ENCODE peak calls at places on chromosomes 5 and 9, in six cellular contexts. R, H, K, W, G and V are unnamed samples.
A peak's percentile ranks its signal among the peaks of the same experiment; 100 is the strongest.

GRCh38 chr5:6525910-6526309 is 77.3 kb downstream of the UBE2QL1 start:
- DNase-seq in R (no peak), H (peak; percentile 37), K (peak; percentile 51), W (peak; percentile 60), G (no peak), V (no peak)

GRCh38 chr9:20292002-20292401 is 330.3 kb downstream of the MLLT3 start:
- DNase-seq in R (peak; percentile 41), H (no peak), K (no peak), W (no peak), G (no peak), V (peak; percentile 56)

GRCh38 chr9:135330307-135330631 is 149.3 kb upstream of the PPP1R26 start:
- DNase-seq in R (no peak), H (no peak), K (no peak), W (no peak), G (peak; percentile 65), V (peak; percentile 1)

GRCh38 chr5:32443145-32443540 is 1.4 kb downstream of the ZFR start:
- DNase-seq in R (peak; percentile 35), H (no peak), K (no peak), W (no peak), G (no peak), V (peak; percentile 13)

GRCh38 chr9:111282940-111283339 is 47.1 kb downstream of the OR2K2 start:
- DNase-seq in R (no peak), H (no peak), K (no peak), W (no peak), G (no peak), V (no peak)

GRCh38 chr9:111399772-111400563 is 69.9 kb upstream of the OR2K2 start:
- DNase-seq in R (peak; percentile 35), H (peak; percentile 8), K (no peak), W (peak; percentile 7), G (no peak), V (peak; percentile 6)

GRCh38 chr5:59789197-59789596 is 104.3 kb downstream of the PDE4D start:
- DNase-seq in R (no peak), H (no peak), K (no peak), W (no peak), G (no peak), V (no peak)

GRCh38 chr5:9681706-9682105 is 51.6 kb upstream of the TAS2R1 start:
- DNase-seq in R (no peak), H (no peak), K (no peak), W (no peak), G (no peak), V (no peak)

GRCh38 chr9:89885156-89885555 is 280.3 kb downstream of the GADD45G start:
- DNase-seq in R (no peak), H (no peak), K (no peak), W (no peak), G (peak; percentile 18), V (no peak)

GRCh38 chr5:95973793-95974325 is 12.2 kb upstream of the ELL2 start:
- DNase-seq in R (peak; percentile 15), H (no peak), K (no peak), W (no peak), G (no peak), V (no peak)